ENCODE peak calls at places on chromosomes 4 and X, in six cellular contexts. A, I, O, D, J and T are unnamed samples.

GRCh38 chr4:113407409-113407808 is 354.1 kb downstream of the CAMK2D start:
- DNase-seq in J (no peak), D (peak; percentile 62), O (no peak), A (no peak), I (no peak), T (no peak)

GRCh38 chrX:12701625-12702024 is 89.6 kb upstream of the PRPS2 start:
- DNase-seq in J (peak; percentile 65), O (no peak), I (no peak), A (peak; percentile 3), D (peak; percentile 62), T (no peak)

GRCh38 chr4:72031868-72032619 is at the start of gene NPFFR2:
- DNase-seq in D (no peak), O (no peak), J (peak; percentile 72), A (no peak), I (peak; percentile 82), T (peak; percentile 71)

GRCh38 chr4:186946140-186946539 is 222.5 kb upstream of the FAT1 start:
- DNase-seq in I (no peak), A (no peak), O (no peak), D (no peak), J (no peak), T (no peak)

GRCh38 chr4:184476660-184477059 is 2.3 kb upstream of the IRF2 start:
- DNase-seq in I (no peak), O (no peak), D (no peak), J (no peak), A (no peak), T (no peak)

GRCh38 chr4:78014889-78015886 is 41.9 kb upstream of the FRAS1 start:
- DNase-seq in I (no peak), O (no peak), D (no peak), A (no peak), J (no peak), T (no peak)

GRCh38 chr4:5037553-5038551 is 13.4 kb upstream of the STK32B start:
- DNase-seq in I (peak; percentile 77), J (peak; percentile 85), D (no peak), A (no peak), O (no peak), T (no peak)

GRCh38 chr4:62162606-62163005 is 962.5 kb downstream of the ADGRL3 start:
- DNase-seq in O (no peak), D (no peak), I (no peak), A (no peak), J (no peak), T (no peak)

GRCh38 chr4:2365054-2365912 is 53.2 kb downstream of the ZFYVE28 start:
- DNase-seq in A (no peak), D (no peak), J (no peak), O (no peak), I (no peak), T (no peak)

GRCh38 chr4:139875456-139875855 is 209.8 kb downstream of the MGST2 start:
- DNase-seq in O (no peak), J (no peak), A (no peak), I (no peak), D (peak; percentile 22), T (no peak)

GRCh38 chrX:23509256-23509655 is 158.0 kb upstream of the PRDX4 start:
- DNase-seq in O (no peak), J (no peak), I (no peak), D (no peak), A (no peak), T (no peak)

GRCh38 chrX:63993936-63994335 is 208.9 kb upstream of the ARHGEF9 start:
- DNase-seq in D (no peak), I (no peak), J (no peak), O (no peak), A (no peak), T (no peak)

GRCh38 chrX:107718156-107718621 is 57.4 kb downstream of the TSC22D3 start:
- DNase-seq in I (peak; percentile 95), J (peak; percentile 69), A (peak; percentile 5), O (peak; percentile 55), D (peak; percentile 40), T (no peak)

GRCh38 chr4:142567199-142567598 is 278.9 kb downstream of the INPP4B start:
- DNase-seq in J (no peak), I (no peak), O (peak; percentile 19), A (no peak), D (no peak), T (no peak)

GRCh38 chr4:88814043-88814617 is 116.5 kb upstream of the NAP1L5 start:
- DNase-seq in D (no peak), J (no peak), O (no peak), I (no peak), A (no peak), T (no peak)

GRCh38 chr4:80207172-80207583 is 9.9 kb downstream of the PRDM8 start:
- DNase-seq in A (no peak), O (no peak), D (no peak), I (no peak), J (no peak), T (no peak)

GRCh38 chr4:41066049-41066448 is 148.3 kb downstream of the APBB2 start:
- DNase-seq in I (no peak), O (no peak), D (no peak), A (no peak), J (no peak), T (no peak)

GRCh38 chr4:89314291-89314690 is 6.7 kb upstream of the GPRIN3 start:
- DNase-seq in A (no peak), O (no peak), D (no peak), J (no peak), I (no peak), T (no peak)

GRCh38 chr4:78660559-78660958 is 109.0 kb downstream of the ANXA3 start:
- DNase-seq in I (no peak), A (no peak), D (no peak), O (no peak), J (no peak), T (no peak)

GRCh38 chr4:40314951-40315350 is 20.2 kb upstream of the CHRNA9 start:
- DNase-seq in A (no peak), D (no peak), I (no peak), J (no peak), O (no peak), T (no peak)

GRCh38 chr4:21879187-21879586 is 69.4 kb downstream of the KCNIP4 start:
- DNase-seq in D (no peak), I (no peak), J (peak; percentile 69), O (no peak), A (no peak), T (no peak)

GRCh38 chr4:16868674-16869073 is 29.8 kb downstream of the LDB2 start:
- DNase-seq in O (no peak), J (no peak), A (no peak), I (no peak), D (no peak), T (no peak)

GRCh38 chrX:153829799-153830631 is at the start of gene PDZD4:
- DNase-seq in J (no peak), A (no peak), I (no peak), D (no peak), O (no peak), T (no peak)

GRCh38 chr4:185481390-185481789 is 9.9 kb upstream of the CCDC110 start:
- DNase-seq in D (no peak), A (no peak), I (no peak), J (no peak), O (no peak), T (no peak)

GRCh38 chr4:111943796-111944203 is 201.5 kb upstream of the FAM241A start:
- DNase-seq in A (no peak), O (no peak), J (peak; percentile 72), I (peak; percentile 80), D (peak; percentile 46), T (no peak)

GRCh38 chr4:184250795-184251679 is 33.4 kb upstream of the ENPP6 start:
- DNase-seq in D (peak; percentile 67), O (no peak), A (no peak), I (no peak), J (peak; percentile 56), T (no peak)

GRCh38 chrX:103687073-103687695 is 685 bp upstream of the MORF4L2 start:
- DNase-seq in J (no peak), O (peak; percentile 83), I (peak; percentile 97), D (peak; percentile 81), A (peak; percentile 84), T (peak; percentile 85)

GRCh38 chr4:23333946-23334878 is 555.6 kb downstream of the PPARGC1A start:
- DNase-seq in J (peak; percentile 97), D (peak; percentile 50), A (no peak), O (no peak), I (no peak), T (no peak)

GRCh38 chr4:98653890-98654867 is 4.2 kb downstream of the TSPAN5 start:
- DNase-seq in D (no peak), J (peak; percentile 90), A (no peak), O (no peak), I (no peak), T (no peak)

GRCh38 chr4:53646792-53647191 is 55.5 kb upstream of the LNX1 start:
- DNase-seq in J (no peak), D (no peak), A (no peak), O (no peak), I (no peak), T (no peak)

GRCh38 chrX:140292961-140293360 is 211.9 kb downstream of the SOX3 start:
- DNase-seq in A (no peak), O (no peak), I (no peak), J (no peak), D (no peak), T (no peak)

GRCh38 chrX:103513476-103514108 is 5.7 kb downstream of the RAB40A start:
- DNase-seq in O (no peak), I (no peak), J (no peak), A (no peak), D (no peak), T (no peak)

GRCh38 chrX:152138388-152138784 is at the start of gene MAGEA10:
- DNase-seq in A (no peak), D (no peak), I (no peak), O (no peak), J (no peak), T (no peak)